ENCODE peak calls at places on chromosomes 13 and 19, in five cellular contexts. W is H1, Y is neuronal stem cell, I is mesenchymal stem cell, J is H9. F is an unnamed sample.
A peak's percentile ranks its signal among the peaks of the same experiment; 100 is the strongest.

GRCh38 chr19:35703343-35703742 is 1.0 kb upstream of the ZBTB32 start:
- DNase-seq in W (no peak), Y (no peak), I (no peak), J (peak; percentile 71), F (no peak)

GRCh38 chr13:112174476-112175110 is 107.6 kb downstream of the SOX1 start:
- DNase-seq in W (no peak), Y (no peak), I (no peak), J (no peak), F (no peak)

GRCh38 chr19:41971363-41971762 is 12.2 kb upstream of the RABAC1 start:
- DNase-seq in W (no peak), Y (no peak), I (no peak), J (no peak), F (no peak)

GRCh38 chr19:55549500-55550320 is 4.4 kb upstream of the SBK3 start:
- DNase-seq in W (no peak), Y (peak; percentile 67), I (peak; percentile 58), J (peak; percentile 67), F (peak; percentile 22)

GRCh38 chr13:46641274-46642081 is 88.5 kb downstream of the LRCH1 start:
- DNase-seq in W (no peak), Y (no peak), I (peak; percentile 45), J (no peak), F (no peak)

GRCh38 chr19:16741084-16741483 is 21.4 kb downstream of the NWD1 start:
- DNase-seq in W (no peak), Y (no peak), I (no peak), J (no peak), F (no peak)

GRCh38 chr13:40206241-40207109 is 460.0 kb downstream of the FOXO1 start:
- DNase-seq in W (no peak), Y (no peak), I (no peak), J (no peak), F (no peak)

GRCh38 chr13:60540276-60540675 is 143.3 kb downstream of the TDRD3 start:
- DNase-seq in W (no peak), Y (no peak), I (no peak), J (no peak), F (no peak)

GRCh38 chr19:16338470-16339360 is 14.1 kb downstream of the KLF2 start:
- DNase-seq in W (no peak), Y (no peak), I (peak; percentile 87), J (no peak), F (no peak)

GRCh38 chr13:47233734-47234133 is 336.9 kb upstream of the HTR2A start:
- DNase-seq in W (no peak), Y (no peak), I (no peak), J (no peak), F (no peak)

GRCh38 chr19:2552859-2553258 is 76.9 kb downstream of the GADD45B start:
- DNase-seq in W (no peak), Y (no peak), I (peak; percentile 65), J (no peak), F (peak; percentile 63)

GRCh38 chr13:22655106-22655852 is 525.5 kb upstream of the SGCG start:
- DNase-seq in W (no peak), Y (no peak), I (no peak), J (no peak), F (peak; percentile 88)

GRCh38 chr19:21833733-21834132 is 2.2 kb downstream of the ZNF43 start:
- DNase-seq in W (no peak), Y (no peak), I (no peak), J (no peak), F (no peak)

GRCh38 chr13:113860051-113860471 is 3.8 kb downstream of the GAS6 start:
- DNase-seq in W (no peak), Y (no peak), I (no peak), J (peak; percentile 57), F (no peak)

GRCh38 chr13:70622785-70623184 is 514.5 kb upstream of the KLHL1 start:
- DNase-seq in W (no peak), Y (no peak), I (no peak), J (no peak), F (peak; percentile 30)

GRCh38 chr19:33355535-33355934 is 18.0 kb upstream of the CEBPG start:
- DNase-seq in W (no peak), Y (no peak), I (no peak), J (no peak), F (no peak)

GRCh38 chr19:52638601-52639000 is 446 bp upstream of the ZNF83 start:
- DNase-seq in W (no peak), Y (no peak), I (no peak), J (no peak), F (peak; percentile 77)

GRCh38 chr13:52779028-52779612 is 39.5 kb upstream of the CNMD start:
- DNase-seq in W (no peak), Y (no peak), I (no peak), J (no peak), F (no peak)

GRCh38 chr13:110300090-110300815 is 6.7 kb downstream of the COL4A1 start:
- DNase-seq in W (no peak), Y (no peak), I (peak; percentile 52), J (no peak), F (no peak)

GRCh38 chr13:70297219-70297618 is 189.0 kb upstream of the KLHL1 start:
- DNase-seq in W (no peak), Y (no peak), I (no peak), J (no peak), F (no peak)

GRCh38 chr13:50511877-50512332 is 331.6 kb downstream of the DLEU7 start:
- DNase-seq in W (no peak), Y (no peak), I (no peak), J (no peak), F (no peak)

GRCh38 chr13:98794498-98794897 is 42.0 kb upstream of the SLC15A1 start:
- DNase-seq in W (no peak), Y (no peak), I (no peak), J (no peak), F (no peak)

GRCh38 chr13:108895220-108895704 is 265.9 kb downstream of the MYO16 start:
- DNase-seq in W (no peak), Y (peak; percentile 6), I (peak; percentile 59), J (no peak), F (peak; percentile 5)

GRCh38 chr19:2551864-2552185 is 75.9 kb downstream of the GADD45B start:
- DNase-seq in W (no peak), Y (no peak), I (no peak), J (no peak), F (no peak)

GRCh38 chr19:5804516-5805464 is at the start of gene NRTN:
- DNase-seq in W (no peak), Y (peak; percentile 50), I (no peak), J (peak; percentile 67), F (peak; percentile 19)

GRCh38 chr19:7864719-7865074 is 9.5 kb downstream of the PRR36 start:
- DNase-seq in W (no peak), Y (no peak), I (no peak), J (no peak), F (no peak)

GRCh38 chr13:105908581-105908980 is 626.9 kb downstream of the EFNB2 start:
- DNase-seq in W (no peak), Y (no peak), I (peak; percentile 32), J (no peak), F (no peak)

GRCh38 chr19:18999896-19000620 is 33.3 kb downstream of the SUGP2 start:
- DNase-seq in W (no peak), Y (no peak), I (peak; percentile 15), J (no peak), F (no peak)

GRCh38 chr13:60318186-60318585 is 78.8 kb upstream of the TDRD3 start:
- DNase-seq in W (no peak), Y (no peak), I (no peak), J (no peak), F (no peak)

GRCh38 chr13:28820099-28821051 is at the start of gene MTUS2:
- DNase-seq in W (no peak), Y (peak; percentile 6), I (peak; percentile 2), J (peak; percentile 72), F (no peak)

DNA sequence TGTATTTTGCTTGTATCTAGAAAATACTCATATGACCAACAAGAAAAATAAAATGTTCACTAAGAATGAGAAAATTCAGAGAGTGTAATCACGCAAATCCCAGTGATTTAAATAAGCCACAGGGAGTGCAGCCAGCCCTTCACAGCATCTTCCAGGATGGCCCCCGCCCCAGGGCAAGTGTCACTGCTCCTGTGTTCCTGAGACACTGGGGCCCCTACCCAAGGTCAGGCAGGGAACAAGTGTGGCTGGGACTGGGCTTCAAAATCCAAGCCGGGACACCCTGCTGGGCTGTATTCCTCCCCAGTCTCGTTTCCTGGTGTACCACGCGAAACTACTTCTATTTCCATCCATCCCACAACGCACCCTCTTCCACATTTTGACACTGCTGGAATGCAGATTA is 18.1 kb upstream of the CCNP start:
- DNase-seq in W (no peak), Y (no peak), I (no peak), J (no peak), F (no peak)
- H2BK12ac ChIP-seq in W (no peak overlapping the region), Y (no peak overlapping the region), I (no peak overlapping the region), J (no peak overlapping the region), F (no peak overlapping the region)

GRCh38 chr13:43664700-43665191 is 122.0 kb downstream of the ENOX1 start:
- DNase-seq in W (no peak), Y (no peak), I (peak; percentile 69), J (no peak), F (peak; percentile 75)

GRCh38 chr13:43669101-43669500 is 117.7 kb downstream of the ENOX1 start:
- DNase-seq in W (no peak), Y (no peak), I (no peak), J (no peak), F (no peak)

GRCh38 chr13:43665388-43665787 is 121.4 kb downstream of the ENOX1 start:
- DNase-seq in W (no peak), Y (no peak), I (no peak), J (no peak), F (no peak)

GRCh38 chr13:43663474-43664090 is 123.2 kb downstream of the ENOX1 start:
- DNase-seq in W (no peak), Y (no peak), I (no peak), J (no peak), F (no peak)

GRCh38 chr13:43666403-43666802 is 120.4 kb downstream of the ENOX1 start:
- DNase-seq in W (no peak), Y (no peak), I (no peak), J (no peak), F (no peak)
- H3K18ac ChIP-seq in W (no peak overlapping the region), Y (no peak overlapping the region), I (no peak overlapping the region), J (no peak overlapping the region), F (no peak overlapping the region)

DNA sequence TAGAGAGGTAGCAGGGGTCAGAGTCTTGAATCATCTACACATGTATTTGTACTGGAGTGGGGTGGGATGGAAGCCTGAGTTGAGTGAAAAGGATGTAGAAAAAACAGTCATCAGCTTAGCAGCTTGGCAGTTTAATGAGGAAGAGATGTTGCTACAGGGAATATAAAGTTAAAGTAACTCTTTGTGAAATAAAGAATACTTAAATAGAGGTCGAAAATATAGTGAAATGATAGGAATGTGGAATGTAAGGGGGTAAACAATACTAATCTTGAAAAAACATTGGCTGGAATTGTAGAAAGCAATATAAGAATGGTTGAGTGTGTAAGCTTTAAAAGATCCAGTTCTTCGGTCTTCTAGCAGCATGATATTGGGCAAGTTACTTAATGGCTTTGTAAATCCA is 22.7 kb downstream of the NUP58 start:
- DNase-seq in W (no peak), Y (no peak), I (no peak), J (no peak), F (no peak)
- H2BK5ac ChIP-seq in W (no peak overlapping the region), Y (no peak overlapping the region), I (no peak overlapping the region), J (no peak overlapping the region), F (no peak overlapping the region)

DNA sequence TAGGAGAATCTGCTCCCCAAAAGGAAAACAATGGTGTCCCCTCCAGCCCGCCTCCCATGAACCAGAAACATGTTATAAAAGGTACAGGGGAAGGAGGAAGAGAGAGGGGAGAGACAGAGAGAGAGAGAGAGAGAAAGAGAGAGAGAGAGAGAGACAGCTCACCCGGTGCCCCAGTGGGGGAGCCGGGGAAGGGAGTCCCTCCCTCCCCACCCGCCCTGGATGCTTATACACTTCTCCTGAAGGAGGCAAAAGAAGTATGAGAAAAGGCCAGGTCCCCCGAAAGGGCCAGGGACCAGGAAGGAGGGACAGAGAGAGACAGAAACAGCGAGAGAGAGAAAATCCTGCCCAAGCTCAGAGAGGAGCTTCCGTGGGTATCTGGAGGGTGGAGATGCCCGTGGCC is 30.1 kb upstream of the ASF1B start:
- DNase-seq in W (no peak), Y (no peak), I (no peak), J (no peak), F (no peak)
- H2BK12ac ChIP-seq in W (no peak overlapping the region), Y (no peak overlapping the region), I (no peak overlapping the region), J (no peak overlapping the region), F (no peak overlapping the region)

F was measured in trophoblast cell.